ENCODE peak calls at places on chromosomes 13 and 19, in five cellular contexts. I is A549, Y is H1, G is GM12878, B is HepG2. Q is an unnamed sample.
A peak's percentile ranks its signal among the peaks of the same experiment; 100 is the strongest.

GRCh38 chr13:109336730-109337129 is 449.7 kb downstream of the IRS2 start:
- DNase-seq in Y (no peak), G (no peak), B (no peak), I (no peak), Q (no peak)

GRCh38 chr19:44552324-44552723 is 22.8 kb upstream of the CEACAM20 start:
- DNase-seq in Y (peak; percentile 70), G (no peak), I (peak; percentile 72), B (peak; percentile 47), Q (peak; percentile 71)

GRCh38 chr19:33458807-33459206 is 62.8 kb downstream of the PEPD start:
- DNase-seq in B (no peak), Y (no peak), I (no peak), G (no peak), Q (no peak)

GRCh38 chr19:45428385-45429231 is 4.9 kb upstream of the ERCC1 start:
- DNase-seq in G (no peak), B (no peak), I (peak; percentile 68), Y (no peak), Q (peak; percentile 71)

GRCh38 chr13:80551650-80552497 is 210.9 kb upstream of the SPRY2 start:
- DNase-seq in G (no peak), Y (no peak), I (no peak), B (no peak), Q (peak; percentile 5)

GRCh38 chr13:96346846-96347367 is 257.0 kb downstream of the HS6ST3 start:
- DNase-seq in Y (no peak), B (no peak), G (no peak), I (no peak), Q (no peak)

GRCh38 chr19:39318690-39319089 is 2.0 kb downstream of the LRFN1 start:
- DNase-seq in Y (no peak), B (no peak), I (no peak), G (no peak), Q (no peak)

GRCh38 chr19:23378948-23379347 is 16.3 kb downstream of the ZNF91 start:
- DNase-seq in B (no peak), Y (no peak), I (no peak), G (no peak), Q (no peak)

GRCh38 chr13:75547917-75548316 is 1.7 kb upstream of the UCHL3 start:
- DNase-seq in Y (no peak), B (no peak), I (no peak), G (no peak), Q (no peak)

GRCh38 chr13:95437561-95437960 is 115.0 kb upstream of the CLDN10 start:
- DNase-seq in I (no peak), G (no peak), B (no peak), Y (no peak), Q (no peak)

GRCh38 chr13:99507054-99507453 is 5.8 kb downstream of the TM9SF2 start:
- DNase-seq in B (no peak), I (no peak), Y (no peak), G (no peak), Q (no peak)

GRCh38 chr13:40664100-40665060 is 2.1 kb downstream of the FOXO1 start:
- DNase-seq in I (peak; percentile 20), B (peak; percentile 43), Y (no peak), G (no peak), Q (peak; percentile 57)

GRCh38 chr13:40660692-40661091 is 5.7 kb downstream of the FOXO1 start:
- DNase-seq in Y (no peak), B (no peak), I (no peak), G (no peak), Q (no peak)

GRCh38 chr13:40660270-40660669 is 6.2 kb downstream of the FOXO1 start:
- DNase-seq in I (no peak), B (no peak), G (no peak), Y (no peak), Q (no peak)

GRCh38 chr13:40665061-40665753 is 1.2 kb downstream of the FOXO1 start:
- DNase-seq in Y (no peak), I (peak; percentile 8), B (no peak), G (no peak), Q (peak; percentile 36)

DNA sequence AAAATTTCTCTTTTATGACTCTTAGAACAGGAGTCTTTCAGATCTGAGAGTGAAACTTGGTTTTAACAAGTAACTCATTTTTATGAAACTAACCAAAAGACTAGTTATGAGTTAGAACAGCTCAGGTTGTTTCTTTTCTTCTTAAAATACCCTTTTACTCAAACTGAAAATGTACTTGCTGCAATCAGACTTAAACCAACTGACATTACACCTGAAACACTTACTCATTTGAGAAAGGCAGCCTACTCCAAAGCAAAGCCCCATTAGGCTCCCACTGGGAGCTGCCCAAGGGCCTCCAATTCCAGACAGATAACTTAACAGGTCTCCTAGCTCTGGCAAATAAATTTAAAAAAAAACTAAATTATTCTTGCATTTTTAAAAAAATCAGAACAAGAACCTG is 3.6 kb downstream of the FOXO1 start:
- DNase-seq in Y (no peak), I (no peak), G (peak; percentile 74), B (no peak), Q (no peak)
- TF ChIP-seq RAD21 in Y (no peak), I (no peak), G (no peak), B (no peak), Q (no peak)

GRCh38 chr19:40685016-40685526 is 5.4 kb downstream of the NUMBL start:
- DNase-seq in Y (no peak), G (no peak), B (no peak), I (no peak), Q (no peak)

GRCh38 chr19:40682431-40682964 is 8.0 kb downstream of the NUMBL start:
- DNase-seq in G (no peak), I (no peak), B (no peak), Y (no peak), Q (no peak)

GRCh38 chr19:40685563-40685962 is 4.9 kb downstream of the NUMBL start:
- DNase-seq in Y (no peak), B (no peak), I (no peak), G (no peak), Q (no peak)

GRCh38 chr19:40683437-40683836 is 7.0 kb downstream of the NUMBL start:
- DNase-seq in G (no peak), I (no peak), B (no peak), Y (no peak), Q (no peak)

GRCh38 chr19:40684280-40684679 is 6.2 kb downstream of the NUMBL start:
- DNase-seq in Y (no peak), I (no peak), G (no peak), B (no peak), Q (no peak)
- TF ChIP-seq KDM1A in Y (no peak), I (no peak), G (no peak), B (no peak), Q (no peak)

DNA sequence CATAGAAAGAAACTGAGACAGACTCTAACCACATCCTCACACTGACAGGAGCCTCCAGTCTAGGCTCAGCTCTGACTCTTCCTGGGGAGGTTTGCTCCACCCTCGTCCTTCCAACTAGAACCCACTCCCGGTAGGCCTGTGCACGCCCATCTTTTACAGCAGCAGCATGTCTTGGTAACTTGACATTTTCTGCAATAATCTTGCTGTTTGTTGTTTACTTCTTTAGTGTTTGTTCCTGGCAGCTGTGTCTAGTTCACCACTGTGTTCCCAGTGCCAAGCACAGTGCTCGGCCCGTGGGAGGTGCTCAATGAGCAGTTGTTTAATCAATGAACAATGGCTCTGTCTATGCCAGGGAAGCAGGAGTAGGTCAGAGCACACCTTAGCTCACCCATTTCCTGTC is 23.1 kb upstream of the ZNF729 start:
- DNase-seq in I (no peak), Y (no peak), B (no peak), G (no peak), Q (no peak)
- H3K9me3 ChIP-seq in I (peaks cover 34% of the 10 kb centered on the region), Y (peaks cover 81% of the 10 kb centered on the region), B (peaks cover 83% of the 10 kb centered on the region), G (no peaks in the 10 kb centered on the region), Q (no peaks in the 10 kb centered on the region)

DNA sequence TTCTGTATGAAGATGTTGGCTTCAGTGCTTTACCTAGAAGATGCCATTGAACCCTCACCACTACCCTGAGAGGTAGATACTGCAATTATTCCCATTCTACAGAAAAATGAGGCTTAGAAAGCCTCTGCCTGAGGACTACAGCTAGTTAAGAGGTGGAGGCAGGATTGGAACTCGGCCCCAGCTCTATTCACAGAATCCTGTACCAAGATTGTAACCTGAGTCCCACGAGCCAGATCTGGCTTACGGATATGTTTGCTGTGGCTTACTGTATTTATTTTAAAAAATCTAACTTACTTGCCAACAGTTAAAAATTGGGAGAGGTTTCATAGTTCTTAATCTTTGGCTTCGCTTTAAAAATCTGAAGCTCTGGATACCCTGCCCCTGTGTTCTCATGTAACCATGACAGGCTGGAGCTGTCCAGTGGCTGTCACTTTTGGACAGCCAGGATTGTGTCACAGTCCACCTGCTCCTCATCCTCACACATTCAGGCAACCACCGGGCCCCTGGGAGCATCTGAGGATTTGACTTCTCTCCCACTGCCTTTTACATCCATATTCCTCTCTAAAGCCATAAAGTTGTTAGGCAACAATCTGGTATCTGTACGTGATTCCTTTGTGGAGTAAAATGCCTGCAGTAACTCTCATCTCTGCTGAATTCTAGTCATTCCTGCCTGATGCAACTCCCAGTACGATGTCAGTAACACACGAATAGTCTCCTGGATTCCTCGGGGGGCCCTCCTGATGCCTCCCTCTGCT is 160.8 kb upstream of the SERP2 start:
- DNase-seq in I (no peak), G (no peak), Y (no peak), B (no peak), Q (no peak)
- TF ChIP-seq RAD21 in I (no peak), G (no peak), Y (no peak), B (no peak), Q (no peak)

Q was measured in K562.